ENCODE peak calls at places on chromosomes 6 and 20, in six cellular contexts. F is spleen, I is sigmoid colon, S is breast epithelium, U is stomach, M is vagina. R is an unnamed sample.

GRCh38 chr20:45339084-45339483 is 9.1 kb downstream of the SDC4 start:
- DNase-seq in S (no peak), F (no peak), U (peak; percentile 61), M (no peak), I (no peak), R (peak; percentile 61)

GRCh38 chr6:4280721-4281120 is 145.3 kb upstream of the ECI2 start:
- DNase-seq in I (no peak), S (no peak), M (no peak), U (no peak), F (no peak), R (no peak)

GRCh38 chr20:23311932-23312331 is 38.7 kb upstream of the NXT1 start:
- DNase-seq in I (no peak), S (no peak), U (no peak), M (no peak), F (no peak), R (no peak)

GRCh38 chr20:37102571-37102970 is 6.8 kb upstream of the RBL1 start:
- DNase-seq in M (no peak), I (no peak), U (no peak), F (peak; percentile 27), S (no peak), R (no peak)

GRCh38 chr6:87095056-87095527 is at the start of gene CGA:
- DNase-seq in U (no peak), F (no peak), I (no peak), S (no peak), M (no peak), R (no peak)

GRCh38 chr20:31987744-31988143 is 19.8 kb downstream of the XKR7 start:
- DNase-seq in S (no peak), F (no peak), M (no peak), U (no peak), I (no peak), R (no peak)

GRCh38 chr6:142885182-142885867 is 59.7 kb downstream of the HIVEP2 start:
- DNase-seq in I (no peak), U (no peak), M (no peak), S (no peak), F (no peak), R (peak; percentile 15)

GRCh38 chr6:133623621-133624020 is 265.3 kb upstream of the TCF21 start:
- DNase-seq in M (no peak), U (no peak), I (no peak), F (no peak), S (no peak), R (no peak)

GRCh38 chr6:136873733-136874132 is 48.4 kb upstream of the SLC35D3 start:
- DNase-seq in I (no peak), F (no peak), S (no peak), M (no peak), U (no peak), R (no peak)

GRCh38 chr6:1025821-1026220 is 286.1 kb upstream of the FOXQ1 start:
- DNase-seq in U (no peak), I (no peak), S (no peak), M (no peak), F (no peak), R (no peak)

GRCh38 chr6:73339340-73339739 is 14.7 kb downstream of the DPPA5 start:
- DNase-seq in S (no peak), U (no peak), M (no peak), I (no peak), F (no peak), R (no peak)

GRCh38 chr6:79158856-79159516 is 75.5 kb downstream of the HMGN3 start:
- DNase-seq in U (no peak), I (no peak), F (no peak), S (no peak), M (no peak), R (no peak)

GRCh38 chr6:136947037-136947436 is 24.9 kb downstream of the SLC35D3 start:
- DNase-seq in U (no peak), M (no peak), F (no peak), I (no peak), S (no peak), R (no peak)

GRCh38 chr6:12324741-12325140 is 34.6 kb downstream of the EDN1 start:
- DNase-seq in S (no peak), F (no peak), I (no peak), M (peak; percentile 46), U (no peak), R (no peak)

GRCh38 chr6:116616757-116617093 is 446 bp downstream of the RSPH4A start:
- DNase-seq in S (no peak), I (peak; percentile 64), F (peak; percentile 78), U (no peak), M (no peak), R (peak; percentile 9)

GRCh38 chr20:22346716-22347115 is 237.7 kb downstream of the FOXA2 start:
- DNase-seq in U (no peak), M (no peak), F (no peak), S (no peak), I (no peak), R (no peak)

GRCh38 chr20:1313236-1313964 is 15.5 kb downstream of the SDCBP2 start:
- DNase-seq in S (peak; percentile 72), M (no peak), U (peak; percentile 77), F (peak; percentile 90), I (peak; percentile 88), R (peak; percentile 73)

GRCh38 chr20:9594284-9594875 is 80.0 kb downstream of the LAMP5 start:
- DNase-seq in S (no peak), I (no peak), M (no peak), U (no peak), F (no peak), R (no peak)

GRCh38 chr6:53919881-53920360 is 125.1 kb downstream of the LRRC1 start:
- DNase-seq in S (no peak), F (no peak), U (no peak), I (no peak), M (no peak), R (no peak)

GRCh38 chr6:16769131-16769985 is 8.1 kb upstream of the ATXN1 start:
- DNase-seq in I (peak; percentile 68), M (no peak), F (no peak), U (peak; percentile 44), S (no peak), R (peak; percentile 38)

GRCh38 chr20:45402946-45403345 is 5.1 kb upstream of the DBNDD2 start:
- DNase-seq in I (no peak), U (no peak), S (no peak), M (no peak), F (no peak), R (no peak)

DNA sequence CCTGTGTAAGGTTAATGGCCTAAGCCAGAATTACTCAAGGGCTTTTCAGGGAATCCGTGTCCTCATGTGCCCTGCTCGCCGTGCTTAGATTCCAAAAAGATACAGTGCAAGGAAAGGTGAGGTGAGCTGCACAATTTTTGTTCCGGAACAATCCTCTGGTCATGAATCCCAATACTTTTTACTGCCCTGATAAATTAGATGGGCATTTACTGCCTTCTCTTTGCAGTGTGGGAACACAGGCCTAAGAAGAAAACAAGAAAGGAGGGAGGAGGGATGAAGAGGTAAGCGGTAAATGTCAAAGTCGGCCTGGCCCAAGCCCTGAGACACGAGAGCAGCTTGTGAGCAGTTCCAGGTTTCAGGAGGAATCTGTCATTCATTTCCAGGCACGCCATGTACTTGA is 390.9 kb upstream of the SULF2 start:
- DNase-seq in M (no peak), F (no peak), I (no peak), S (no peak), U (no peak), R (no peak)
- TF ChIP-seq POLR2AphosphoS5 in M (no peak), F (no peak), I (peak; percentile 49), S (no peak), U (no peak), R (no peak)

GRCh38 chr6:37078814-37079213 is 73.4 kb downstream of the FGD2 start:
- DNase-seq in I (no peak), U (no peak), S (no peak), M (no peak), F (no peak), R (no peak)

GRCh38 chr6:37082390-37082789 is 76.9 kb downstream of the FGD2 start:
- DNase-seq in M (no peak), F (no peak), I (no peak), S (no peak), U (no peak), R (no peak)

GRCh38 chr6:37081042-37081607 is 75.7 kb downstream of the FGD2 start:
- DNase-seq in F (no peak), U (no peak), M (no peak), S (no peak), I (no peak), R (no peak)

GRCh38 chr6:37088897-37089296 is 81.1 kb upstream of the PIM1 start:
- DNase-seq in M (no peak), S (no peak), U (no peak), I (no peak), F (no peak), R (no peak)

DNA sequence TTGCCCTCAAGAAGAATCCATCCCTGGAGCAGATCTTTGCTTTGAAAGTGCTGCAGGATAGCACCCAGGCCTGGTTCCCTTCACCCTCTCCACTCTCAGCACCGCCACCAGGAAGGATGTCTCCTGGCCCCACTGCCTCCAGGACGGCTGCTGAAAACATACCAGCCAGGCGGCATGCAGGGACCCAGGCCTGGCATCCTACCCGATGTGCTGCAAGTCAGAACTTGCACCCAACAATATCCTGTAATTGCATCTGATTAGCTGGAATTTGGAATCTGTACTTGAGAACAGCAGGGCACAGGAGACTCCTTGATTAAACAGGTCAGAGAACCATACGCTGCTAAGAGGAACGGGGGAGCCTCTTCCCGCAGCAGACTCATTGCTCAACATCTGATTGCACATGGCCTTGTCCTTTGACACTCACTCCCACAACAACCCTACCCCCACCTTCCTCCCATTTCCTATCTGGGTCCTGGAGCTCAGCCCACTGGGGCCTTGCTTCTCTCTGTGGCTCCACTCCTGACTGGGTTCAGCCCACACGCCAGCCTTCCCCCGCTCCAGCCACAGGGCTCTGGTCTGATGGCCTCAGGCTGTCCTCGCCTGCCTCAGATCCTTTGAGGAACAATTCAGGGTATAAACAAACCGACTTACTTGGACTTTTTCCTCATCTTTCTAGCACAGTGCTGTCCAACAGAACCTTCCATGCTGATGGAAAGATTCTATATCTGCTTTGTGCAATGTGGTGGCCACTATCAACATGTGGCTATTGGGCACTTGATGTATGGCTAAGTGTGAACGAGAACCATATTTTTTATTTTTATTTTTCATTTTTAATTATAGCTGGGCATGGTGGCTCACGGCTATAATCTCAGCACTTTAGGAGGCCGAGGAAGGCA is 78.0 kb downstream of the FGD2 start:
- DNase-seq in I (peak; percentile 90), U (peak; percentile 58), M (no peak), F (peak; percentile 86), S (peak; percentile 58), R (peak; percentile 69)
- TF ChIP-seq POLR2A in I (no peak), U (no peak), M (no peak), F (no peak), S (no peak), R (no peak)

GRCh38 chr20:33967126-33967525 is 26.6 kb upstream of the RALY start:
- DNase-seq in U (no peak), S (no peak), I (no peak), M (no peak), F (no peak), R (no peak)

GRCh38 chr20:33969563-33969962 is 24.1 kb upstream of the RALY start:
- DNase-seq in S (no peak), M (no peak), F (no peak), U (no peak), I (no peak), R (no peak)

GRCh38 chr20:33964431-33964830 is 29.3 kb upstream of the RALY start:
- DNase-seq in U (no peak), I (no peak), F (no peak), M (no peak), S (no peak), R (no peak)

GRCh38 chr20:33963756-33964155 is 30.0 kb upstream of the RALY start:
- DNase-seq in F (no peak), S (no peak), U (no peak), M (no peak), I (no peak), R (no peak)
- H3K27ac ChIP-seq in F (no peak overlapping the region), S (no peak overlapping the region), U (no peak overlapping the region), M (no peak overlapping the region), I (no peak overlapping the region), R (no peak overlapping the region)

GRCh38 chr6:138455746-138456392 is 43.4 kb downstream of the NHSL1 start:
- DNase-seq in U (no peak), F (no peak), M (no peak), S (no peak), I (no peak), R (no peak)
- TF ChIP-seq POLR2AphosphoS5 in U (no peak), F (no peak), M (no peak), S (no peak), I (no peak), R (no peak)